ENCODE peak calls at places on chromosome X, in six cellular contexts. O is A549; F is A673; A is GM23248; E is CD8-positive, alpha-beta T cell; B is mesenchymal stem cell. U is an unnamed sample. For H3K4me1, the result is how much of the 10 kb centered on the place peaks cover.

GRCh38 chrX:129606918-129607317 is 47.8 kb downstream of the APLN start:
- DNase-seq in F (peak), O (peak), E (peak), B (peak), A (peak), U (peak)

GRCh38 chrX:136147320-136147901 is at the start of gene FHL1:
- DNase-seq in O (no peak), E (peak), F (peak), A (peak), B (peak), U (peak)

GRCh38 chrX:17488036-17488435 is 113.0 kb downstream of the NHS start:
- DNase-seq in A (peak), O (no peak), F (no peak), B (no peak), E (no peak), U (no peak)

GRCh38 chrX:103503853-103504207 is 15.5 kb downstream of the RAB40A start:
- DNase-seq in B (no peak), O (no peak), F (no peak), A (no peak), E (no peak), U (no peak)

GRCh38 chrX:38312436-38312835 is 14.9 kb downstream of the RPGR start:
- DNase-seq in B (peak), O (peak), A (peak), F (peak), E (no peak), U (no peak)

GRCh38 chrX:102516314-102516936 is at the start of gene TMSB15A:
- DNase-seq in E (peak), O (peak), F (peak), A (peak), B (peak), U (peak)

GRCh38 chrX:129759576-129760061 is 20.1 kb upstream of the SASH3 start:
- DNase-seq in O (peak), F (no peak), E (peak), B (peak), A (peak), U (peak)

GRCh38 chrX:31590581-31591113 is 518.8 kb upstream of the FTHL17 start:
- DNase-seq in B (peak), E (no peak), A (peak), F (peak), O (no peak), U (peak)

GRCh38 chrX:100194073-100194775 is 215.8 kb downstream of the PCDH19 start:
- DNase-seq in A (no peak), F (no peak), O (no peak), E (no peak), B (no peak), U (no peak)

GRCh38 chrX:113048480-113048879 is 207.8 kb upstream of the AMOT start:
- DNase-seq in A (no peak), B (no peak), F (no peak), E (no peak), O (no peak), U (no peak)

GRCh38 chrX:63506320-63506719 is 155.2 kb upstream of the SPIN4 start:
- DNase-seq in A (peak), F (peak), O (peak), E (no peak), B (peak), U (peak)

GRCh38 chrX:66030505-66031317 is 9.2 kb downstream of the VSIG4 start:
- DNase-seq in E (peak), A (peak), B (peak), O (peak), F (peak), U (no peak)

GRCh38 chrX:1767026-1767425 is 152.2 kb downstream of the ASMT start:
- DNase-seq in O (no peak), B (no peak), A (no peak), E (no peak), F (no peak), U (peak)

GRCh38 chrX:151004085-151004484 is 20.9 kb downstream of the HMGB3 start:
- DNase-seq in F (no peak), A (peak), B (peak), O (peak), E (no peak), U (no peak)

GRCh38 chrX:135652602-135653001 is 60.8 kb upstream of the CT45A1 start:
- DNase-seq in B (no peak), O (no peak), E (no peak), A (no peak), F (no peak), U (no peak)

GRCh38 chrX:123450217-123450616 is 266.1 kb downstream of the GRIA3 start:
- DNase-seq in A (peak), E (no peak), O (peak), B (no peak), F (no peak), U (no peak)

GRCh38 chrX:135256923-135257322 is 5.1 kb downstream of the ETDA start:
- DNase-seq in B (no peak), F (no peak), O (no peak), A (no peak), E (no peak), U (no peak)

GRCh38 chrX:43707812-43708548 is 51.9 kb downstream of the MAOA start:
- DNase-seq in E (no peak), O (no peak), F (peak), A (peak), B (peak), U (no peak)
- H3K4me1 ChIP-seq in E (under half), O (under half), F (under half), A (under half), B (under half), U (under half)

GRCh38 chrX:40867352-40867751 is 132.0 kb upstream of the MED14 start:
- DNase-seq in B (peak), A (peak), O (peak), E (no peak), F (peak), U (no peak)
- H3K27ac ChIP-seq in B (peak), A (peak), O (peak), E (no peak), F (no peak), U (no peak)

GRCh38 chrX:24168807-24169206 is 19.3 kb downstream of the ZFX start:
- DNase-seq in B (no peak), A (no peak), E (no peak), F (no peak), O (no peak), U (no peak)

GRCh38 chrX:24173115-24173847 is 23.8 kb downstream of the ZFX start:
- DNase-seq in O (no peak), A (no peak), E (no peak), B (peak), F (no peak), U (no peak)

GRCh38 chrX:24166078-24166477 is 16.5 kb downstream of the ZFX start:
- DNase-seq in O (no peak), A (no peak), E (no peak), F (no peak), B (no peak), U (no peak)

GRCh38 chrX:24167719-24168472 is 18.4 kb downstream of the ZFX start:
- DNase-seq in E (no peak), B (no peak), O (no peak), F (peak), A (peak), U (no peak)

GRCh38 chrX:24169211-24169610 is 19.7 kb downstream of the ZFX start:
- DNase-seq in E (no peak), F (no peak), B (no peak), O (no peak), A (peak), U (no peak)
- H3K4me1 ChIP-seq in E (under half), F (under half), B (under half), O (half or more), A (under half), U (under half)

GRCh38 chrX:10038585-10038984 is 71.4 kb downstream of the CLDN34 start:
- DNase-seq in E (no peak), A (no peak), B (no peak), O (no peak), F (no peak), U (no peak)

GRCh38 chrX:10041383-10041782 is 74.2 kb downstream of the CLDN34 start:
- DNase-seq in O (peak), F (peak), A (peak), E (no peak), B (no peak), U (no peak)

GRCh38 chrX:10040961-10041360 is 73.8 kb downstream of the CLDN34 start:
- DNase-seq in A (no peak), F (no peak), E (no peak), B (no peak), O (no peak), U (no peak)

GRCh38 chrX:10042055-10042454 is 74.9 kb downstream of the CLDN34 start:
- DNase-seq in B (no peak), E (no peak), O (no peak), A (no peak), F (no peak), U (no peak)

DNA sequence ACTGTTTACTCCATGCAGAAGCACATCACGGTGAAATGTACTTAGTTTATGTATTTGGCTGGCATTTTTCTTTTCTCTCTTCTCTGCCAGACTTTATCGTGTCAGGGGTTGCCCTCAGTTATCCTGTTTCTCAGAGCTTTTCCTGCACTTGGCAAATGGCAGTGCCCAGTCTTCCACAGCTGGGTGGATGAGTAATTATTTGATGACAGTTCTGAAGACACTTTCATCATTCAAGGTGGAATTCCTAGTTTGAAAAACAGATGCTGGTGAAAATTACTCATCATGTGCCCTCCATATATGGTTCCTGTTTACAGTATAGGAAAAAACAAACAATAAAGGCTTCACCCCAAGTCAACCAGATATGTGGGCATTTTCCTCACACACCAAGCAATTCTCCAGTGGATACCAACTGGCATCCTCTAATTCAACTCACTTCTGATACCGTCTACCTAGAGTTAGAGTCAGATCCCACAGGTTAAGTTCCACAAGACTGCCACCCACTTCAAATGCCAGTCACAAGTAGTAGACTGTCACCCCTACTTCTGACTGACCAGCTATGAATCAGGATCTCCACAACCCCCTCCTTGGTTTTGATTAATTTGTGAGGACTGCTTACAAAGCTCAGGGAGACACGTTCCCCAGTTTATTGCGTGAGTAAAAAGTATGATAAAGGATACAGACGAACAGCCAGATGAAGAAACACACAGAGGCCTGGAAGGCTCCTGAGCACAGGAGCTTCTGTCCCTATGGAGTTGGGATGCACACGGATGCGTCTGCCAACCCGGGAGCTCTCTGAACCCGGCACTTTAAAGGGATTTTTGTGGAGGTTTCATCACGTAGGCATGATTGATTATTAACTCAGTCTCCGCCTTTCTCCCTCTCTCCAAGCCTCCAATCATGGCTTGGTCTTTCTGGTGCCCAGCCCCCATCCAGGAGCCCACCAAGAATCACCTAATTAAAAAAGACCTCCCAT is 72.9 kb downstream of the CLDN34 start:
- DNase-seq in E (no peak), O (peak), A (peak), F (no peak), B (peak), U (no peak)
- H3K27ac ChIP-seq in E (no peak), O (peak), A (no peak), F (no peak), B (peak), U (no peak)

U was measured in SJCRH30.